ENCODE peak calls at places on chromosomes 6 and 20, in nine cellular contexts. T is H9, Q is foreskin fibroblast, G is lung, O is AG04449, D is progenitor cell of endocrine pancreas, E is A673, Z is fibroblast of the aortic adventitia, U is astrocyte of the spinal cord. P is an unnamed sample.
A peak's percentile ranks its signal among the peaks of the same experiment; 100 is the strongest.

GRCh38 chr6:140857734-140858380 is 1274.9 kb upstream of the GJE1 start:
- DNase-seq in T (no peak), Q (peak; percentile 94), G (no peak), O (peak; percentile 85), D (no peak), E (peak; percentile 23), Z (peak; percentile 88), U (peak; percentile 93), P (peak; percentile 37)

GRCh38 chr20:53869466-53870258 is 200.7 kb downstream of the BCAS1 start:
- DNase-seq in T (peak; percentile 80), Q (peak; percentile 77), G (peak; percentile 60), O (no peak), D (peak; percentile 30), E (peak; percentile 84), Z (peak; percentile 83), U (peak; percentile 80), P (peak; percentile 56)

GRCh38 chr20:10752206-10752605 is 78.4 kb upstream of the JAG1 start:
- DNase-seq in T (no peak), Q (no peak), G (no peak), O (no peak), D (no peak), E (no peak), Z (no peak), U (no peak), P (no peak)

GRCh38 chr6:138891255-138891986 is 95.5 kb downstream of the ECT2L start:
- DNase-seq in T (no peak), Q (peak; percentile 54), G (no peak), O (no peak), D (no peak), E (no peak), Z (no peak), U (peak; percentile 11), P (no peak)

GRCh38 chr20:24194133-24194532 is 205.6 kb upstream of the GGTLC1 start:
- DNase-seq in T (no peak), Q (no peak), G (no peak), O (no peak), D (no peak), E (no peak), Z (no peak), U (no peak), P (no peak)

GRCh38 chr6:163335671-163336545 is 78.6 kb upstream of the QKI start:
- DNase-seq in T (no peak), Q (no peak), G (peak; percentile 39), O (no peak), D (no peak), E (no peak), Z (peak; percentile 54), U (peak; percentile 59), P (no peak)

GRCh38 chr6:99334526-99335127 is 14.8 kb downstream of the FAXC start:
- DNase-seq in T (peak; percentile 37), Q (peak; percentile 71), G (no peak), O (no peak), D (no peak), E (peak; percentile 74), Z (peak; percentile 53), U (peak; percentile 59), P (peak; percentile 31)

GRCh38 chr6:118862443-118862842 is 31.5 kb upstream of the ASF1A start:
- DNase-seq in T (no peak), Q (no peak), G (no peak), O (no peak), D (no peak), E (no peak), Z (no peak), U (no peak), P (no peak)

GRCh38 chr6:83592770-83593394 is 80.5 kb downstream of the PRSS35 start:
- DNase-seq in T (peak; percentile 45), Q (peak; percentile 45), G (no peak), O (no peak), D (no peak), E (peak; percentile 60), Z (peak; percentile 14), U (no peak), P (no peak)

GRCh38 chr20:15162061-15162740 is 824.8 kb upstream of the FLRT3 start:
- DNase-seq in T (no peak), Q (no peak), G (no peak), O (no peak), D (no peak), E (no peak), Z (peak; percentile 1), U (no peak), P (no peak)

GRCh38 chr20:64001607-64002011 is 20.7 kb downstream of the PRPF6 start:
- DNase-seq in T (no peak), Q (no peak), G (no peak), O (no peak), D (no peak), E (no peak), Z (no peak), U (peak; percentile 22), P (no peak)

GRCh38 chr20:47271216-47271615 is 85.3 kb downstream of the ZMYND8 start:
- DNase-seq in T (no peak), Q (no peak), G (no peak), O (no peak), D (no peak), E (no peak), Z (no peak), U (no peak), P (no peak)

GRCh38 chr6:94501546-94501945 is 1075.8 kb upstream of the MANEA start:
- DNase-seq in T (no peak), Q (no peak), G (no peak), O (no peak), D (no peak), E (no peak), Z (no peak), U (peak; percentile 0), P (no peak)

GRCh38 chr6:164109770-164110140 is 695.2 kb downstream of the QKI start:
- DNase-seq in T (peak; percentile 57), Q (peak; percentile 1), G (no peak), O (no peak), D (no peak), E (peak; percentile 18), Z (no peak), U (no peak), P (no peak)

GRCh38 chr20:47237715-47238114 is 118.8 kb downstream of the ZMYND8 start:
- DNase-seq in T (no peak), Q (no peak), G (no peak), O (no peak), D (no peak), E (no peak), Z (no peak), U (no peak), P (no peak)

GRCh38 chr6:42511803-42512422 is 51.9 kb upstream of the UBR2 start:
- DNase-seq in T (no peak), Q (peak; percentile 41), G (no peak), O (no peak), D (no peak), E (no peak), Z (peak; percentile 63), U (peak; percentile 55), P (no peak)

GRCh38 chr6:105677671-105678475 is 275.0 kb upstream of the PREP start:
- DNase-seq in T (no peak), Q (peak; percentile 9), G (no peak), O (no peak), D (no peak), E (no peak), Z (peak; percentile 22), U (no peak), P (no peak)

GRCh38 chr6:81376745-81377144 is 375.7 kb downstream of the TENT5A start:
- DNase-seq in T (no peak), Q (no peak), G (no peak), O (no peak), D (no peak), E (no peak), Z (no peak), U (no peak), P (no peak)

GRCh38 chr6:111565316-111566221 is 40.1 kb downstream of the TRAF3IP2 start:
- DNase-seq in T (peak; percentile 67), Q (no peak), G (no peak), O (no peak), D (no peak), E (peak; percentile 40), Z (no peak), U (no peak), P (no peak)
- TF ChIP-seq CTCF in T (peak; percentile 67), Q (no peak), G (no peak), O (no peak), D (peak; percentile 43), E (peak; percentile 21), Z (no peak), U (no peak), P (no peak)

GRCh38 chr6:92810913-92811312 is 608.4 kb downstream of the EPHA7 start:
- DNase-seq in T (peak; percentile 70), Q (peak; percentile 9), G (no peak), O (no peak), D (peak; percentile 34), E (peak; percentile 60), Z (peak; percentile 19), U (peak; percentile 52), P (peak; percentile 2)
- TF ChIP-seq CTCF in T (peak; percentile 83), Q (peak; percentile 12), G (no peak), O (no peak), D (peak; percentile 80), E (peak; percentile 72), Z (peak; percentile 53), U (peak; percentile 79), P (peak; percentile 84)

DNA sequence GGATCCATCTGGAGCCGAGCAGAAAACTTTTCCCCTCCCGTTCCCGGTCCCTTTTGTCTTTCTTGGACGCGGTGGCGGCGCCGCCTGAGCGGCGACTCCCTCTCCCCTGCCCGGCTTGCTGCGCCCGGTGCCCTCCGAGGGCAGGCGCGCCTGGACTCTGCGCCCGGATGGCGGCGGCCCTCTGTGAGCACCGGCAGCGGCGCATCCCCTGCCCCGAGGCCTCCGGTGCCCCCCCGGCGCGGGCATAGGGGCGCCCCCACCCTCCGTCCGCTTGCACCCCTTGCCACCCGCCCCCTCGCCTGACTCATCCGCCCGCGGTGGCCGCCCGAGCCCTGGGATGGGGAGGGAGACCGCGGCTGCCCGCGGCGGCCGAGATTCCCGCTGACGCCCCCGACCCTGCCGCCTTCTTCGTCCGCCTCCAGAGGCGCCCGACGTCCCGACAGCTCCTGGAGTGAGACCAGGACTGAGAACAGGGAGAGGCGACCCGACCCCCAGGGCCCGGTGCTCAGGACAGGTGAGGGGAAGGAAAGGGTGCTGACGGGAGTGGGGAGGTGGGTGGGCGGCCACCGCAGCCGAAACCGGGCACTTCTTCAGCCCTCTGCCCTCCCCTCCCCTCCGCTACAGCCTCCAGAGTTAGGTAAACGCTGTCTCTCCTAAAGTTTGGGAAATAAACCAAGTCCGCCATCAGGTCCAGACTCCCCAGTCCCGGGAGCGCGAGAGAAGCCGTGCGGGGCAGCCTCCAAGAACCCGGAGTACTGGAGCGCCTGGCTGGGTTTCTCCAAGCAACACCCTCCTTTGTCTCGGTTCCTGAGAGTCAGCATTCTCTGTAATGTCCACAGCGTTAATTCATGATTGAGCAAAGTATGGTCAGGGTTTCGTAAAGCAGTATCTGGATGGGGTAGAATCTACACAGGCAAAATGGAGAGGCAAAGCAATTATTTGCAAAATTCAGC is at the start of gene TMEM200A:
- DNase-seq in T (peak; percentile 63), Q (peak; percentile 91), G (no peak), O (no peak), D (peak; percentile 60), E (peak; percentile 24), Z (peak; percentile 75), U (peak; percentile 61), P (no peak)
- TF ChIP-seq CTCF in T (peak; percentile 46), Q (no peak), G (no peak), O (peak; percentile 50), D (peak; percentile 55), E (peak; percentile 36), Z (peak; percentile 44), U (peak; percentile 30), P (peak; percentile 28)

DNA sequence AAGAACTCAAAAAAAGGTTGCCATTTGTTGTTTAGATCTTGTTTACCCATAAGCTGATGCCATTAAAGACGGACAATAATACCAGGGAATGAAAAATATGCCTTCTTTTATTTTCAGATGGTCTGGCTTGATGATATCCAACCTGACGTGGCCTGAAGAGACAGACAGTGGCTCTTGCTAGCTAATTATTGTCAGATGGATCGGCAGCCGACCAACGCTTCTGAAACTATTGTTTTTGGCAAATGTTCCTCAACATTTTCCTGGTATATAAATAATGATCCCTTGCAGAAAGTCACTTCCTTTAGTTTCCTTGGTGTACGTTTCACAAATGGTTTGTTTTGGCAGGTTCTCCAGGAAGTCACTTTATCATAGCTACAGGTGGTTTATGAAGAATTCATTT is 290.9 kb upstream of the TSHZ2 start:
- DNase-seq in T (no peak), Q (no peak), G (no peak), O (no peak), D (no peak), E (no peak), Z (no peak), U (no peak), P (no peak)
- TF ChIP-seq CTCF in T (no peak), Q (no peak), G (no peak), O (no peak), D (no peak), E (no peak), Z (no peak), U (no peak), P (no peak)